ENCODE peak calls at places on chromosomes 4 and X, in nine cellular contexts. I is NCI-H1092; F is right cardiac atrium; Q is ecto neural progenitor cell; Y is WERI-Rb-1; N is heart left ventricle; T is astrocyte of the hippocampus; P is stimulated activated CD4-positive, alpha-beta T cell treated with anti-CD3 and anti-CD28 coated beads, Interleukin-12 subunit alpha, Interleukin-12 subunit beta, amount 100 ng/mL, for 24 hours; D is psoas muscle. B is an unnamed sample.

GRCh38 chrX:10557166-10557565 is 63.2 kb downstream of the MID1 start:
- DNase-seq in I (no peak), F (no peak), Q (no peak), Y (no peak), N (no peak), T (no peak), P (no peak), D (no peak), B (no peak)

GRCh38 chr4:115491686-115492085 is 378.3 kb upstream of the NDST4 start:
- DNase-seq in I (no peak), F (no peak), Q (no peak), Y (no peak), N (no peak), T (no peak), P (no peak), D (no peak), B (no peak)

GRCh38 chrX:68681443-68681941 is 34.0 kb downstream of the STARD8 start:
- DNase-seq in I (no peak), F (no peak), Q (no peak), Y (no peak), N (no peak), T (peak; percentile 66), P (no peak), D (no peak), B (no peak)

GRCh38 chrX:20269848-20270556 is 3.3 kb upstream of the RPS6KA3 start:
- DNase-seq in I (no peak), F (no peak), Q (no peak), Y (no peak), N (no peak), T (no peak), P (no peak), D (no peak), B (no peak)

GRCh38 chr4:119471259-119471658 is 149.3 kb upstream of the FABP2 start:
- DNase-seq in I (no peak), F (no peak), Q (no peak), Y (no peak), N (no peak), T (no peak), P (no peak), D (no peak), B (no peak)

GRCh38 chrX:103817502-103817901 is 14.6 kb downstream of the RAB9B start:
- DNase-seq in I (peak; percentile 51), F (no peak), Q (no peak), Y (peak; percentile 12), N (no peak), T (peak; percentile 54), P (no peak), D (no peak), B (peak; percentile 43)

GRCh38 chrX:38879631-38880220 is 78.5 kb downstream of the MID1IP1 start:
- DNase-seq in I (peak; percentile 9), F (no peak), Q (no peak), Y (no peak), N (peak; percentile 47), T (no peak), P (no peak), D (peak; percentile 72), B (peak; percentile 73)

GRCh38 chr4:15100380-15100779 is 98.1 kb downstream of the CPEB2 start:
- DNase-seq in I (no peak), F (no peak), Q (no peak), Y (no peak), N (no peak), T (no peak), P (no peak), D (no peak), B (no peak)

GRCh38 chrX:40975951-40976350 is 109.3 kb upstream of the USP9X start:
- DNase-seq in I (no peak), F (no peak), Q (no peak), Y (no peak), N (no peak), T (no peak), P (no peak), D (no peak), B (no peak)

GRCh38 chr4:186848437-186848836 is 124.8 kb upstream of the FAT1 start:
- DNase-seq in I (no peak), F (no peak), Q (no peak), Y (no peak), N (no peak), T (no peak), P (no peak), D (no peak), B (no peak)

B was measured in NCI-H146.